ENCODE peak calls at places on chromosomes 11 and 22, in nine cellular contexts. One of them, this sample, is unnamed.

GRCh38 chr22:43535741-43536140 is 123.9 kb downstream of the MPPED1 start:
- DNase-seq in fibroblast of the aortic adventitia: no peak
- DNase-seq in cortex of kidney: no peak
- DNase-seq in lower leg skin: peak
- DNase-seq in pons: no peak
- DNase-seq in cardiac muscle cell: no peak
- DNase-seq in HTR-8/SVneo: no peak
- DNase-seq in ACHN: no peak
- DNase-seq in MM.1S: no peak
- DNase-seq in this sample: no peak

GRCh38 chr11:65781152-65781961 is 581 bp upstream of the AP5B1 start:
- DNase-seq in cortex of kidney: no peak
- DNase-seq in cardiac muscle cell: peak
- DNase-seq in pons: no peak
- DNase-seq in fibroblast of the aortic adventitia: peak
- DNase-seq in ACHN: peak
- DNase-seq in HTR-8/SVneo: no peak
- DNase-seq in MM.1S: no peak
- DNase-seq in lower leg skin: peak
- DNase-seq in this sample: no peak

GRCh38 chr11:110086892-110087309 is 6.3 kb upstream of the ZC3H12C start:
- DNase-seq in lower leg skin: no peak
- DNase-seq in cortex of kidney: no peak
- DNase-seq in cardiac muscle cell: peak
- DNase-seq in MM.1S: no peak
- DNase-seq in ACHN: no peak
- DNase-seq in fibroblast of the aortic adventitia: peak
- DNase-seq in HTR-8/SVneo: no peak
- DNase-seq in pons: no peak
- DNase-seq in this sample: peak

GRCh38 chr11:21883354-21883753 is 309.5 kb upstream of the ANO5 start:
- DNase-seq in cardiac muscle cell: no peak
- DNase-seq in fibroblast of the aortic adventitia: no peak
- DNase-seq in pons: no peak
- DNase-seq in lower leg skin: no peak
- DNase-seq in MM.1S: no peak
- DNase-seq in HTR-8/SVneo: no peak
- DNase-seq in ACHN: no peak
- DNase-seq in cortex of kidney: no peak
- DNase-seq in this sample: no peak

GRCh38 chr22:38350444-38351359 is 33.5 kb upstream of the CSNK1E start:
- DNase-seq in pons: no peak
- DNase-seq in cardiac muscle cell: no peak
- DNase-seq in fibroblast of the aortic adventitia: no peak
- DNase-seq in lower leg skin: peak
- DNase-seq in MM.1S: no peak
- DNase-seq in ACHN: no peak
- DNase-seq in cortex of kidney: no peak
- DNase-seq in HTR-8/SVneo: no peak
- DNase-seq in this sample: no peak

GRCh38 chr11:13216019-13217006 is 61.3 kb upstream of the BMAL1 start:
- DNase-seq in cortex of kidney: no peak
- DNase-seq in cardiac muscle cell: peak
- DNase-seq in fibroblast of the aortic adventitia: peak
- DNase-seq in HTR-8/SVneo: peak
- DNase-seq in MM.1S: no peak
- DNase-seq in ACHN: peak
- DNase-seq in lower leg skin: no peak
- DNase-seq in pons: no peak
- DNase-seq in this sample: peak

GRCh38 chr11:108975641-108976071 is 310.8 kb downstream of the DDX10 start:
- DNase-seq in MM.1S: no peak
- DNase-seq in HTR-8/SVneo: no peak
- DNase-seq in fibroblast of the aortic adventitia: no peak
- DNase-seq in ACHN: no peak
- DNase-seq in pons: no peak
- DNase-seq in lower leg skin: no peak
- DNase-seq in cardiac muscle cell: no peak
- DNase-seq in cortex of kidney: no peak
- DNase-seq in this sample: no peak

GRCh38 chr11:104668797-104669463 is 229.3 kb downstream of the CASP12 start:
- DNase-seq in HTR-8/SVneo: peak
- DNase-seq in cardiac muscle cell: peak
- DNase-seq in ACHN: peak
- DNase-seq in fibroblast of the aortic adventitia: peak
- DNase-seq in MM.1S: peak
- DNase-seq in cortex of kidney: no peak
- DNase-seq in pons: no peak
- DNase-seq in lower leg skin: no peak
- DNase-seq in this sample: peak